ENCODE peak calls at places on chromosomes 16 and 17, in five cellular contexts. T, B, I, E and N are unnamed samples.

GRCh38 chr17:36034127-36034526 is 16.4 kb upstream of the CCL23 start:
- DNase-seq in T (no peak), E (no peak), B (no peak), I (no peak), N (no peak)

GRCh38 chr17:164536-165235 is 16.8 kb downstream of the DOC2B start:
- DNase-seq in I (no peak), B (no peak), T (peak), E (peak), N (no peak)

GRCh38 chr17:78524870-78525510 is 52.2 kb downstream of the DNAH17 start:
- DNase-seq in B (no peak), I (no peak), T (no peak), E (no peak), N (no peak)

GRCh38 chr17:78671607-78672404 is 94.6 kb upstream of the DNAH17 start:
- DNase-seq in T (no peak), E (no peak), B (no peak), I (no peak), N (no peak)

GRCh38 chr17:16915752-16916556 is 56.0 kb downstream of the TNFRSF13B start:
- DNase-seq in T (peak), E (peak), B (no peak), I (no peak), N (peak)

GRCh38 chr16:17296412-17296811 is 174.3 kb downstream of the XYLT1 start:
- DNase-seq in I (peak), E (peak), B (no peak), T (peak), N (no peak)

GRCh38 chr16:56353054-56353921 is 72.1 kb downstream of the AMFR start:
- DNase-seq in E (no peak), B (no peak), T (no peak), I (peak), N (peak)

GRCh38 chr16:12063435-12063834 is 86.9 kb downstream of the SNX29 start:
- DNase-seq in E (no peak), T (no peak), I (no peak), B (no peak), N (no peak)

GRCh38 chr16:4213721-4214120 is 28.2 kb downstream of the SRL start:
- DNase-seq in E (no peak), B (peak), I (no peak), T (no peak), N (no peak)

GRCh38 chr17:66076546-66077190 is 115.3 kb downstream of the CEP112 start:
- DNase-seq in B (no peak), T (no peak), E (no peak), I (no peak), N (no peak)

GRCh38 chr16:1614226-1615102 is 2.3 kb downstream of the CRAMP1 start:
- DNase-seq in B (no peak), I (peak), E (peak), T (no peak), N (peak)

GRCh38 chr16:8481810-8482209 is 108.5 kb downstream of the TMEM114 start:
- DNase-seq in T (no peak), I (no peak), B (no peak), E (no peak), N (no peak)

GRCh38 chr16:782766-783403 is 5.3 kb downstream of the RPUSD1 start:
- DNase-seq in E (no peak), B (no peak), T (no peak), I (no peak), N (no peak)

GRCh38 chr17:3659541-3660111 is 8.8 kb downstream of the TAX1BP3 start:
- DNase-seq in B (no peak), T (peak), I (peak), E (peak), N (no peak)

GRCh38 chr16:81424761-81425160 is 19.8 kb upstream of the CMIP start:
- DNase-seq in E (no peak), B (no peak), I (no peak), T (no peak), N (no peak)

GRCh38 chr16:89900885-89901284 is 17.8 kb upstream of the MC1R start:
- DNase-seq in E (no peak), I (peak), B (no peak), T (no peak), N (no peak)

GRCh38 chr17:18315498-18316360 is 636 bp downstream of the SMCR8 start:
- DNase-seq in B (no peak), E (peak), T (no peak), I (no peak), N (no peak)

GRCh38 chr16:30358990-30359870 is 4.1 kb upstream of the CD2BP2 start:
- DNase-seq in E (no peak), T (no peak), I (no peak), B (no peak), N (no peak)

GRCh38 chr16:73050115-73051099 is 2.5 kb upstream of the ZFHX3 start:
- DNase-seq in E (no peak), T (no peak), B (no peak), I (no peak), N (no peak)

GRCh38 chr17:61574542-61575351 is 16.3 kb downstream of the NACA2 start:
- DNase-seq in E (no peak), I (no peak), B (no peak), T (no peak), N (no peak)

GRCh38 chr17:63405741-63406261 is 40.3 kb downstream of the CYB561 start:
- DNase-seq in E (no peak), B (peak), T (no peak), I (no peak), N (no peak)

GRCh38 chr16:16871196-16871595 is 492.3 kb downstream of the NPIPA7 start:
- DNase-seq in E (no peak), B (no peak), T (no peak), I (no peak), N (no peak)

GRCh38 chr16:86383488-86384262 is 126.7 kb upstream of the FOXF1 start:
- DNase-seq in I (no peak), B (no peak), E (no peak), T (no peak), N (no peak)

GRCh38 chr16:57126412-57126811 is 34.0 kb downstream of the CPNE2 start:
- DNase-seq in T (no peak), B (no peak), I (no peak), E (no peak), N (no peak)

GRCh38 chr16:88688013-88688778 is 1.9 kb upstream of the SNAI3 start:
- DNase-seq in T (no peak), B (no peak), I (no peak), E (no peak), N (peak)

GRCh38 chr16:30369091-30369937 is 980 bp downstream of the TBC1D10B start:
- DNase-seq in T (no peak), E (peak), I (peak), B (no peak), N (no peak)

GRCh38 chr17:70168044-70168978 is 1.0 kb upstream of the KCNJ2 start:
- DNase-seq in B (peak), I (peak), E (peak), T (peak), N (peak)

GRCh38 chr17:66636111-66636510 is 198.8 kb upstream of the CACNG5 start:
- DNase-seq in T (no peak), E (no peak), I (no peak), B (peak), N (no peak)

GRCh38 chr17:68085751-68086445 is 50.4 kb downstream of the KPNA2 start:
- DNase-seq in T (no peak), E (no peak), I (no peak), B (no peak), N (no peak)

GRCh38 chr16:12305081-12305596 is 328.6 kb downstream of the SNX29 start:
- DNase-seq in E (no peak), T (no peak), B (no peak), I (no peak), N (no peak)

GRCh38 chr16:714079-714478 is 839 bp upstream of the METRN start:
- DNase-seq in E (no peak), I (no peak), T (no peak), B (no peak), N (no peak)

GRCh38 chr16:55944377-55944802 is 69.2 kb upstream of the CES5A start:
- DNase-seq in B (no peak), T (peak), E (peak), I (peak), N (peak)

GRCh38 chr16:50096791-50097190 is 31.0 kb downstream of the HEATR3 start:
- DNase-seq in E (no peak), B (no peak), T (no peak), I (no peak), N (no peak)

GRCh38 chr17:79914813-79915740 is 75.8 kb upstream of the CBX4 start:
- DNase-seq in T (no peak), E (no peak), B (no peak), I (peak), N (no peak)

GRCh38 chr16:23502466-23502865 is 7.8 kb downstream of the GGA2 start:
- DNase-seq in T (no peak), E (no peak), B (no peak), I (no peak), N (no peak)

GRCh38 chr16:49461517-49461951 is 87.9 kb downstream of the C16orf78 start:
- DNase-seq in T (no peak), E (no peak), B (no peak), I (peak), N (no peak)

GRCh38 chr17:75575197-75575596 is 12.4 kb upstream of the MYO15B start:
- DNase-seq in B (no peak), E (no peak), T (no peak), I (no peak), N (no peak)

GRCh38 chr17:81700353-81701287 is 2.5 kb upstream of the MRPL12 start:
- DNase-seq in T (no peak), E (no peak), B (no peak), I (no peak), N (no peak)

GRCh38 chr17:81705518-81706231 is 2.5 kb downstream of the MRPL12 start:
- DNase-seq in I (no peak), B (no peak), E (no peak), T (no peak), N (no peak)

GRCh38 chr17:81701288-81702071 is 1.7 kb upstream of the MRPL12 start:
- DNase-seq in T (no peak), B (no peak), E (no peak), I (no peak), N (no peak)

GRCh38 chr17:81703747-81704654 is 834 bp downstream of the MRPL12 start:
- DNase-seq in E (no peak), B (no peak), T (no peak), I (no peak), N (no peak)

GRCh38 chr17:81702934-81703746 is at the start of gene MRPL12:
- DNase-seq in E (peak), B (peak), T (peak), I (peak), N (peak)
- TF ChIP-seq CTCF in E (peak), B (no peak), T (no peak), I (peak), N (peak)

GRCh38 chr17:42675348-42675983 is 1.3 kb downstream of the PLEKHH3 start:
- DNase-seq in I (peak), E (no peak), T (peak), B (no peak), N (no peak)

GRCh38 chr17:42677921-42678781 is 1.4 kb upstream of the PLEKHH3 start:
- DNase-seq in T (peak), I (peak), E (peak), B (no peak), N (peak)

GRCh38 chr17:42677012-42677857 is 441 bp upstream of the PLEKHH3 start:
- DNase-seq in B (peak), E (peak), T (peak), I (peak), N (peak)

GRCh38 chr17:42675984-42676423 is 790 bp downstream of the PLEKHH3 start:
- DNase-seq in B (no peak), E (peak), I (peak), T (peak), N (no peak)

GRCh38 chr17:42676424-42677011 is at the start of gene PLEKHH3:
- DNase-seq in B (no peak), T (no peak), I (no peak), E (no peak), N (peak)
- TF ChIP-seq CTCF in B (peak), T (peak), I (peak), E (peak), N (peak)

DNA sequence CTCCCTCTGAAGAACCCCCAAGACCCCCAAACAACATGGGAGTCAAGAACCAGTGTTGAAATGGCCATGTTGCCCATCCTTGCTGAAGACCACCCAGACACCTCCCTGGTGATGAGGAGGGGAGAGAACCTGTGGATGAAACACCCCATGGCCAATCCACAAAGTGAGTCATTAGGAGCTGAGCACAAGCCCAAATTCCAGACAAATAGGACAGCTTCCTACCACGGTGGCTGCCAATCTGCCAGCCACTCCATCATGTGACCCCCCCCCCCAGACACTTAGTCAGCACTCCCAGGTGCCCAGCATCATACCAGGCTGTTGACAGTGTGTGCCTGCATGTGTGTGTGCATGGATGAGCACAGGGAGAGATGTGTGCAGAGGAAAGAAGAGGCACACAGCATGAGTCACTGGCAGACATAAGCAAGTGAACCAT is 26.4 kb upstream of the RPL38 start:
- DNase-seq in T (no peak), E (no peak), B (peak), I (no peak), N (no peak)
- TF ChIP-seq CTCF in T (no peak), E (no peak), B (no peak), I (no peak), N (no peak)

GRCh38 chr16:67562526-67562917 is at the start of gene CTCF:
- DNase-seq in I (peak), B (no peak), E (peak), T (peak), N (peak)
- TF ChIP-seq CTCF in I (peak), B (no peak), E (peak), T (peak), N (peak)

DNA sequence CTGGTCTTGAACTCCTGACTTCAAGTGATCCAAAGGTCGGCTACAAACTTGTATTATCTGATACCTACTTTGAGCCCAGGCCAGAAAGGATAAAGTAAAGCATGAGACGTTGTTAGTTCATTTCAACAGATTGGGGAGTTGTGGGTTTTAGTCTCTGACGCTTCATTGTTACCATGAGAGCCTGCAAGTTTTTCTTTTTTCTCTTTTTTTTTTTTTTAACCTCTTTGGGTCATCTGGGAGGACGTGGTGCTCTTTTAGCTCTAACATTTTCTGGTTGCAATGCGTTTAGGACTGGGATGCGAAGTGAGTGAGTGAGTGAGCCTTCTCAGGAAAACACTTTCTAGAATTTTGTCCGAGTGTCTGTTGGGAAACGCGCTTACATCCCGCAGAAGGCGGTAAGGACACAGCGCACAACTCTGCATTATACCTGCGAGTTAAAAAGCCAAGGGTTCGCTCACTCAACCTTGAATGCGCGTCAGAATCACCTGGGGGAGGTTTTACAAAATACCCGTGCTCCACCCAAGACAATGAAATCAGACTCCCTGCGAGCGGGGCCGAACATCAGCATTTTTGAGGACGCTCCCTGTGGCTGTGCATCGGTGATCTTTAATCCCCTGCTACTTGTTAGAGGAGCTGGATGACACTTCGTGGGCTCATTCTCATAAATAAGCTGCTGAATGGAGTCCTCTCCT is 704 bp upstream of the RNF135 start:
- DNase-seq in T (no peak), E (no peak), I (peak), B (no peak), N (no peak)
- TF ChIP-seq CTCF in T (no peak), E (no peak), I (no peak), B (peak), N (no peak)

DNA sequence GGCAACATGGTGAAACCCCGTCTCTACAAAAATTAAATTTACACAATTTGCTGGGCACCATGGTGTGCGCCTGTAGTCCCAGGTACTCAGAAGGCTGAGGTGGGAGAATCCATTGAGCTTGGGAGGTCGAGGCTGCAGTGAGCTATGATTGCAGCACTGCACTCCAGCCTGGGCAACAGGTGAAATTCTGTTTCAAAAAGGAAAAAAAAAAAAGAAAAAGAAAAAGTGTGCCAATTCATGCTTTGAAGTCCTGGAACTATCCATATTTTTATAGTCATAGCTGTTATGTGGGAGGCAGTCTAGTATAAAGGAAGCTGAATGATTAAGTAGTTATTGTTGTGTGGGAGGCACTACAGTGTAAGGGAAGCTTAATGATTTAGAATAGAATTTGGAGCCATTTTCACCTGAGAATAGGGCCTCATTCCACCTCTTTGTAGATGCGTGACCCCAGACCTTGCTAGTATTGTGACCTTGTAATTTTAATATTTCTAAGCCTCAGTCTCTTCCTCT is 31.6 kb downstream of the IQCK start:
- DNase-seq in B (no peak), E (no peak), I (no peak), T (no peak), N (no peak)
- TF ChIP-seq CTCF in B (no peak), E (no peak), I (no peak), T (no peak), N (no peak)

DNA sequence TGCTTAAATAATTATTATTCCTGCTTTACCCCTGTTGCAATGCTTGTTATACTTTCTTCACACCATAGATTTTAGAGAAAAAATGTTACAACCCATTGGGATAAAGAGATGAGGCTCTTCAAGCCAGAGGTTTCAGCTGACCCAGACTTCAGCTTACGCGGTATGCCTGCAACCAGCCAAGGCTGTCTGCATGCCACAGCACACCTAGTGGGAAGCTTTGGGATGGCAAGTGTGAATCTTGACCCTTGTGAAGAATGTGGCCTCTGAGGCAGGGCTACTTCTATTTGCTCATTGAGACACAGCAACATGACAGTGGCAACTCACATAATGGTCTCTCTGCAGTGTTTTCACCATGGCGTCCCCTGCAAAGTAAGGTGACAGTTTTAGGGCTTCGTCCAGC is 193.9 kb upstream of the PIRT start:
- DNase-seq in I (no peak), B (no peak), T (no peak), E (no peak), N (no peak)
- TF ChIP-seq CTCF in I (no peak), B (no peak), T (no peak), E (no peak), N (peak)

DNA sequence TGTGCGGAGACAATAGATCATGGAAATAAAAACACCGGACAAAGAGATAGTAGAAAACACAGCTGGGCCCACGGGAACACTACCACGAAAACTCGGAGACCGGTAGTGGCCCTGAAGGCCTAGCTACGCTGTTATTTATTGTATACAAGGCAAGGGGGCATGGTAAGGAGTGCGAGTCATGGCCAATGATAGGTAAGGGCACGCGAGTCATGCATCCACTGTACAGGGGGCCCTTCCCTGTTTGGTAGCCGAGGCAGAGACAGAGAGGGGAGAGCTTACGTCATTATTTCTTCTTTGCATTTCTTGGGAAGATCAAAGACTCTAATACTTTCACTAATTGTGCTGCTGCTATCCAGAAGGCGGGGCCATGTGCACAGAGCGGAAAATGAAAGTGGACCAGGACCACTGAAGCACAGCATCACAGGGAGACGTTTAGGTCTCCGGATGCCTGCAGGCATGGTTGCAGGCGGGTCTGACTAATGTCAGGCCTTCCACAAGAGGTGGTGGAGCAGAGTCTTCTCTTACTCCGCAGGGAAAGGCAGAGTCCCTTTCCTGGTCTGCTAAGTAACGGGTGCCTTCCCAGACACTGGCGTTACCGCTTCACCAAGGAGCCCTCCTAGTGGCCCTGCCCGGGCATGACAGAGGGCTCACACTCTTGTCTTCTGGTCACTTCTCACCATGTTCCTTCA is 74.4 kb upstream of the ARL4D start:
- DNase-seq in T (no peak), I (no peak), B (peak), E (no peak), N (no peak)
- TF ChIP-seq CTCF in T (peak), I (peak), B (peak), E (peak), N (peak)